ENCODE peak calls at places on chromosomes 6 and 20, in five cellular contexts. C, O, E, H and T are unnamed samples.

GRCh38 chr20:957544-957943 is 41.4 kb upstream of the ANGPT4 start:
- DNase-seq in O (no peak), H (no peak), C (no peak), E (no peak), T (no peak)

GRCh38 chr6:17865243-17865642 is 122.2 kb downstream of the KIF13A start:
- DNase-seq in O (no peak), E (peak; percentile 35), H (no peak), C (no peak), T (no peak)

GRCh38 chr6:96013531-96013930 is 2.2 kb upstream of the FUT9 start:
- DNase-seq in H (no peak), O (no peak), C (no peak), E (no peak), T (no peak)

GRCh38 chr20:6735913-6736845 is 31.3 kb upstream of the BMP2 start:
- DNase-seq in O (no peak), E (no peak), C (no peak), H (no peak), T (no peak)

GRCh38 chr6:46129634-46130505 is at the start of gene ENPP4:
- DNase-seq in C (peak; percentile 90), H (peak; percentile 100), E (peak; percentile 58), O (peak; percentile 96), T (peak; percentile 100)

GRCh38 chr6:82057846-82058554 is 189.5 kb downstream of the IBTK start:
- DNase-seq in E (peak; percentile 29), H (no peak), C (peak; percentile 7), O (peak; percentile 58), T (no peak)

GRCh38 chr6:15148356-15149058 is 97.4 kb upstream of the JARID2 start:
- DNase-seq in C (no peak), E (no peak), O (no peak), H (no peak), T (peak; percentile 90)

GRCh38 chr20:58665606-58666005 is 14.5 kb downstream of the STX16 start:
- DNase-seq in E (no peak), O (no peak), C (peak; percentile 95), H (no peak), T (no peak)

GRCh38 chr20:52578559-52578958 is 387.0 kb upstream of the ZFP64 start:
- DNase-seq in C (no peak), O (no peak), H (no peak), E (no peak), T (no peak)

GRCh38 chr6:2658788-2659187 is 91.9 kb downstream of the MYLK4 start:
- DNase-seq in C (no peak), E (peak; percentile 9), O (no peak), H (peak; percentile 46), T (no peak)